ENCODE peak calls at places on chromosomes 11 and 22, in ten cellular contexts. One of them, this sample, is unnamed.

GRCh38 chr11:117833401-117833891 is 8.9 kb upstream of the FXYD2 start:
- DNase-seq in NCI-H524 treated with DMSO at 0.1 percent for 48 hours: no peak
- DNase-seq in stimulated activated CD8-positive, alpha-beta memory T cell treated with anti-CD3 and anti-CD28 coated beads, Interleukin-2, amount 100 ng/mL, for 1 hour: no peak
- DNase-seq in hepatic stellate cell: no peak
- DNase-seq in GM04504: no peak
- DNase-seq in neuronal stem cell: no peak
- DNase-seq in immature natural killer cell: no peak
- DNase-seq in anterior cingulate cortex: no peak
- DNase-seq in T-helper 2 cell: no peak
- DNase-seq in cardiac muscle cell: no peak
- DNase-seq in this sample: no peak

GRCh38 chr11:3959015-3959917 is 103.8 kb downstream of the STIM1 start:
- DNase-seq in neuronal stem cell: no peak
- DNase-seq in cardiac muscle cell: no peak
- DNase-seq in hepatic stellate cell: peak
- DNase-seq in immature natural killer cell: no peak
- DNase-seq in stimulated activated CD8-positive, alpha-beta memory T cell treated with anti-CD3 and anti-CD28 coated beads, Interleukin-2, amount 100 ng/mL, for 1 hour: no peak
- DNase-seq in anterior cingulate cortex: no peak
- DNase-seq in GM04504: peak
- DNase-seq in T-helper 2 cell: no peak
- DNase-seq in NCI-H524 treated with DMSO at 0.1 percent for 48 hours: no peak
- DNase-seq in this sample: no peak

GRCh38 chr22:44451016-44451415 is 47.0 kb downstream of the RTL6 start:
- DNase-seq in cardiac muscle cell: no peak
- DNase-seq in hepatic stellate cell: no peak
- DNase-seq in T-helper 2 cell: no peak
- DNase-seq in GM04504: no peak
- DNase-seq in stimulated activated CD8-positive, alpha-beta memory T cell treated with anti-CD3 and anti-CD28 coated beads, Interleukin-2, amount 100 ng/mL, for 1 hour: no peak
- DNase-seq in neuronal stem cell: no peak
- DNase-seq in immature natural killer cell: no peak
- DNase-seq in anterior cingulate cortex: no peak
- DNase-seq in NCI-H524 treated with DMSO at 0.1 percent for 48 hours: no peak
- DNase-seq in this sample: no peak

GRCh38 chr11:120017582-120017981 is 120.3 kb downstream of the TRIM29 start:
- DNase-seq in cardiac muscle cell: no peak
- DNase-seq in T-helper 2 cell: no peak
- DNase-seq in immature natural killer cell: no peak
- DNase-seq in NCI-H524 treated with DMSO at 0.1 percent for 48 hours: no peak
- DNase-seq in GM04504: no peak
- DNase-seq in anterior cingulate cortex: no peak
- DNase-seq in stimulated activated CD8-positive, alpha-beta memory T cell treated with anti-CD3 and anti-CD28 coated beads, Interleukin-2, amount 100 ng/mL, for 1 hour: no peak
- DNase-seq in neuronal stem cell: no peak
- DNase-seq in hepatic stellate cell: no peak
- DNase-seq in this sample: no peak

GRCh38 chr11:121415861-121416260 is 36.3 kb upstream of the SORL1 start:
- DNase-seq in neuronal stem cell: no peak
- DNase-seq in immature natural killer cell: no peak
- DNase-seq in hepatic stellate cell: no peak
- DNase-seq in anterior cingulate cortex: no peak
- DNase-seq in stimulated activated CD8-positive, alpha-beta memory T cell treated with anti-CD3 and anti-CD28 coated beads, Interleukin-2, amount 100 ng/mL, for 1 hour: no peak
- DNase-seq in cardiac muscle cell: no peak
- DNase-seq in GM04504: no peak
- DNase-seq in NCI-H524 treated with DMSO at 0.1 percent for 48 hours: no peak
- DNase-seq in T-helper 2 cell: no peak
- DNase-seq in this sample: no peak

GRCh38 chr11:125199915-125200314 is 35.4 kb downstream of the PKNOX2 start:
- DNase-seq in stimulated activated CD8-positive, alpha-beta memory T cell treated with anti-CD3 and anti-CD28 coated beads, Interleukin-2, amount 100 ng/mL, for 1 hour: no peak
- DNase-seq in T-helper 2 cell: no peak
- DNase-seq in immature natural killer cell: no peak
- DNase-seq in hepatic stellate cell: no peak
- DNase-seq in neuronal stem cell: no peak
- DNase-seq in NCI-H524 treated with DMSO at 0.1 percent for 48 hours: no peak
- DNase-seq in anterior cingulate cortex: no peak
- DNase-seq in cardiac muscle cell: no peak
- DNase-seq in GM04504: no peak
- DNase-seq in this sample: no peak

GRCh38 chr11:42521994-42522393 is 789.8 kb upstream of the API5 start:
- DNase-seq in immature natural killer cell: no peak
- DNase-seq in stimulated activated CD8-positive, alpha-beta memory T cell treated with anti-CD3 and anti-CD28 coated beads, Interleukin-2, amount 100 ng/mL, for 1 hour: no peak
- DNase-seq in GM04504: peak
- DNase-seq in cardiac muscle cell: no peak
- DNase-seq in NCI-H524 treated with DMSO at 0.1 percent for 48 hours: no peak
- DNase-seq in T-helper 2 cell: no peak
- DNase-seq in anterior cingulate cortex: no peak
- DNase-seq in neuronal stem cell: no peak
- DNase-seq in hepatic stellate cell: no peak
- DNase-seq in this sample: no peak

GRCh38 chr11:123653405-123653996 is 923 bp downstream of the SCN3B start:
- DNase-seq in T-helper 2 cell: no peak
- DNase-seq in immature natural killer cell: no peak
- DNase-seq in hepatic stellate cell: peak
- DNase-seq in cardiac muscle cell: no peak
- DNase-seq in NCI-H524 treated with DMSO at 0.1 percent for 48 hours: peak
- DNase-seq in neuronal stem cell: no peak
- DNase-seq in GM04504: no peak
- DNase-seq in stimulated activated CD8-positive, alpha-beta memory T cell treated with anti-CD3 and anti-CD28 coated beads, Interleukin-2, amount 100 ng/mL, for 1 hour: no peak
- DNase-seq in anterior cingulate cortex: no peak
- DNase-seq in this sample: no peak

GRCh38 chr11:71116435-71117040 is 135.8 kb downstream of the SHANK2 start:
- DNase-seq in neuronal stem cell: no peak
- DNase-seq in GM04504: no peak
- DNase-seq in hepatic stellate cell: no peak
- DNase-seq in cardiac muscle cell: no peak
- DNase-seq in NCI-H524 treated with DMSO at 0.1 percent for 48 hours: no peak
- DNase-seq in stimulated activated CD8-positive, alpha-beta memory T cell treated with anti-CD3 and anti-CD28 coated beads, Interleukin-2, amount 100 ng/mL, for 1 hour: no peak
- DNase-seq in anterior cingulate cortex: no peak
- DNase-seq in T-helper 2 cell: no peak
- DNase-seq in immature natural killer cell: no peak
- DNase-seq in this sample: no peak

GRCh38 chr11:96207459-96208449 is 135.2 kb downstream of the MAML2 start:
- DNase-seq in hepatic stellate cell: no peak
- DNase-seq in GM04504: no peak
- DNase-seq in stimulated activated CD8-positive, alpha-beta memory T cell treated with anti-CD3 and anti-CD28 coated beads, Interleukin-2, amount 100 ng/mL, for 1 hour: no peak
- DNase-seq in neuronal stem cell: no peak
- DNase-seq in cardiac muscle cell: no peak
- DNase-seq in NCI-H524 treated with DMSO at 0.1 percent for 48 hours: no peak
- DNase-seq in T-helper 2 cell: no peak
- DNase-seq in immature natural killer cell: peak
- DNase-seq in anterior cingulate cortex: no peak
- DNase-seq in this sample: no peak